ENCODE peak calls at places on chromosome 21, in four cellular contexts. One of them, this sample, is unnamed.

GRCh38 chr21:14956826-14957225 is 108.0 kb downstream of the NRIP1 start:
- DNase-seq in brain microvascular endothelial cell: peak; percentile 53
- DNase-seq in neural progenitor cell: no peak
- DNase-seq in psoas muscle: no peak
- DNase-seq in this sample: no peak

GRCh38 chr21:22900511-22900910 is 1902.3 kb downstream of the NCAM2 start:
- DNase-seq in brain microvascular endothelial cell: no peak
- DNase-seq in neural progenitor cell: no peak
- DNase-seq in psoas muscle: no peak
- DNase-seq in this sample: no peak

GRCh38 chr21:23292292-23292691 is 2294.1 kb downstream of the NCAM2 start:
- DNase-seq in brain microvascular endothelial cell: no peak
- DNase-seq in neural progenitor cell: no peak
- DNase-seq in psoas muscle: no peak
- DNase-seq in this sample: no peak

GRCh38 chr21:30769724-30770431 is 14.7 kb upstream of the KRTAP21-1 start:
- DNase-seq in brain microvascular endothelial cell: no peak
- DNase-seq in neural progenitor cell: no peak
- DNase-seq in psoas muscle: no peak
- DNase-seq in this sample: no peak

GRCh38 chr21:45472445-45473365 is 67.7 kb downstream of the COL18A1 start:
- DNase-seq in brain microvascular endothelial cell: no peak
- DNase-seq in neural progenitor cell: no peak
- DNase-seq in psoas muscle: peak; percentile 62
- DNase-seq in this sample: no peak

GRCh38 chr21:38258803-38259485 is 2.2 kb downstream of the KCNJ15 start:
- DNase-seq in brain microvascular endothelial cell: peak; percentile 69
- DNase-seq in neural progenitor cell: no peak
- DNase-seq in psoas muscle: no peak
- DNase-seq in this sample: no peak

GRCh38 chr21:28324690-28325089 is 668.0 kb downstream of the LTN1 start:
- DNase-seq in brain microvascular endothelial cell: no peak
- DNase-seq in neural progenitor cell: no peak
- DNase-seq in psoas muscle: no peak
- DNase-seq in this sample: no peak

GRCh38 chr21:39088831-39089380 is 94.3 kb downstream of the PSMG1 start:
- DNase-seq in brain microvascular endothelial cell: peak; percentile 58
- DNase-seq in neural progenitor cell: no peak
- DNase-seq in psoas muscle: no peak
- DNase-seq in this sample: no peak

GRCh38 chr21:44454747-44455523 is at the start of gene LRRC3:
- DNase-seq in brain microvascular endothelial cell: peak; percentile 69
- DNase-seq in neural progenitor cell: peak; percentile 99
- DNase-seq in psoas muscle: peak; percentile 88
- DNase-seq in this sample: no peak

GRCh38 chr21:44456207-44456914 is 1.1 kb downstream of the LRRC3 start:
- DNase-seq in brain microvascular endothelial cell: no peak
- DNase-seq in neural progenitor cell: no peak
- DNase-seq in psoas muscle: peak; percentile 41
- DNase-seq in this sample: no peak

GRCh38 chr21:44456915-44457736 is 1.8 kb downstream of the LRRC3 start:
- DNase-seq in brain microvascular endothelial cell: no peak
- DNase-seq in neural progenitor cell: no peak
- DNase-seq in psoas muscle: peak; percentile 42
- DNase-seq in this sample: no peak

GRCh38 chr21:44454058-44454457 is 1.3 kb upstream of the LRRC3 start:
- DNase-seq in brain microvascular endothelial cell: no peak
- DNase-seq in neural progenitor cell: no peak
- DNase-seq in psoas muscle: no peak
- DNase-seq in this sample: no peak

GRCh38 chr21:44455524-44456206 is 355 bp downstream of the LRRC3 start:
- DNase-seq in brain microvascular endothelial cell: no peak
- DNase-seq in neural progenitor cell: peak; percentile 67
- DNase-seq in psoas muscle: peak; percentile 61
- DNase-seq in this sample: no peak
- H3K27ac ChIP-seq in brain microvascular endothelial cell: no peak overlapping the region
- H3K27ac ChIP-seq in neural progenitor cell: no peak overlapping the region
- H3K27ac ChIP-seq in psoas muscle: no peak overlapping the region
- H3K27ac ChIP-seq in this sample: no peak overlapping the region

GRCh38 chr21:37006243-37006520 is 320 bp upstream of the RIPPLY3 start:
- DNase-seq in brain microvascular endothelial cell: no peak
- DNase-seq in neural progenitor cell: no peak
- DNase-seq in psoas muscle: no peak
- DNase-seq in this sample: no peak

GRCh38 chr21:37005548-37006242 is 807 bp upstream of the RIPPLY3 start:
- DNase-seq in brain microvascular endothelial cell: no peak
- DNase-seq in neural progenitor cell: peak; percentile 58
- DNase-seq in psoas muscle: no peak
- DNase-seq in this sample: no peak

GRCh38 chr21:37006521-37007291 is at the start of gene RIPPLY3:
- DNase-seq in brain microvascular endothelial cell: no peak
- DNase-seq in neural progenitor cell: peak; percentile 66
- DNase-seq in psoas muscle: no peak
- DNase-seq in this sample: no peak

GRCh38 chr21:37009740-37010341 is 3.3 kb downstream of the RIPPLY3 start:
- DNase-seq in brain microvascular endothelial cell: peak; percentile 72
- DNase-seq in neural progenitor cell: peak; percentile 92
- DNase-seq in psoas muscle: peak; percentile 91
- DNase-seq in this sample: peak; percentile 89

GRCh38 chr21:37008705-37009104 is 2.2 kb downstream of the RIPPLY3 start:
- DNase-seq in brain microvascular endothelial cell: no peak
- DNase-seq in neural progenitor cell: peak; percentile 52
- DNase-seq in psoas muscle: no peak
- DNase-seq in this sample: no peak
- H3K36me3 ChIP-seq in brain microvascular endothelial cell: no peaks in the 10 kb centered on the region
- H3K36me3 ChIP-seq in neural progenitor cell: no peaks in the 10 kb centered on the region
- H3K36me3 ChIP-seq in psoas muscle: no peaks in the 10 kb centered on the region
- H3K36me3 ChIP-seq in this sample: no peaks in the 10 kb centered on the region

GRCh38 chr21:26124896-26125295 is 45.7 kb downstream of the APP start:
- DNase-seq in brain microvascular endothelial cell: no peak
- DNase-seq in neural progenitor cell: no peak
- DNase-seq in psoas muscle: no peak
- DNase-seq in this sample: no peak

GRCh38 chr21:26125433-26126167 is 45.0 kb downstream of the APP start:
- DNase-seq in brain microvascular endothelial cell: no peak
- DNase-seq in neural progenitor cell: no peak
- DNase-seq in psoas muscle: no peak
- DNase-seq in this sample: no peak

GRCh38 chr21:26120833-26121232 is 49.7 kb downstream of the APP start:
- DNase-seq in brain microvascular endothelial cell: no peak
- DNase-seq in neural progenitor cell: no peak
- DNase-seq in psoas muscle: no peak
- DNase-seq in this sample: no peak

GRCh38 chr21:26124421-26124833 is 46.1 kb downstream of the APP start:
- DNase-seq in brain microvascular endothelial cell: peak; percentile 60
- DNase-seq in neural progenitor cell: no peak
- DNase-seq in psoas muscle: no peak
- DNase-seq in this sample: peak; percentile 72

GRCh38 chr21:26123012-26123411 is 47.6 kb downstream of the APP start:
- DNase-seq in brain microvascular endothelial cell: no peak
- DNase-seq in neural progenitor cell: no peak
- DNase-seq in psoas muscle: no peak
- DNase-seq in this sample: no peak
- H3K27ac ChIP-seq in brain microvascular endothelial cell: no peak overlapping the region
- H3K27ac ChIP-seq in neural progenitor cell: no peak overlapping the region
- H3K27ac ChIP-seq in psoas muscle: no peak overlapping the region
- H3K27ac ChIP-seq in this sample: no peak overlapping the region

GRCh38 chr21:16873581-16873980 is 639.3 kb upstream of the CXADR start:
- DNase-seq in brain microvascular endothelial cell: no peak
- DNase-seq in neural progenitor cell: no peak
- DNase-seq in psoas muscle: no peak
- DNase-seq in this sample: no peak
- H3K36me3 ChIP-seq in brain microvascular endothelial cell: no peaks in the 10 kb centered on the region
- H3K36me3 ChIP-seq in neural progenitor cell: no peaks in the 10 kb centered on the region
- H3K36me3 ChIP-seq in psoas muscle: no peaks in the 10 kb centered on the region
- H3K36me3 ChIP-seq in this sample: no peaks in the 10 kb centered on the region

DNA sequence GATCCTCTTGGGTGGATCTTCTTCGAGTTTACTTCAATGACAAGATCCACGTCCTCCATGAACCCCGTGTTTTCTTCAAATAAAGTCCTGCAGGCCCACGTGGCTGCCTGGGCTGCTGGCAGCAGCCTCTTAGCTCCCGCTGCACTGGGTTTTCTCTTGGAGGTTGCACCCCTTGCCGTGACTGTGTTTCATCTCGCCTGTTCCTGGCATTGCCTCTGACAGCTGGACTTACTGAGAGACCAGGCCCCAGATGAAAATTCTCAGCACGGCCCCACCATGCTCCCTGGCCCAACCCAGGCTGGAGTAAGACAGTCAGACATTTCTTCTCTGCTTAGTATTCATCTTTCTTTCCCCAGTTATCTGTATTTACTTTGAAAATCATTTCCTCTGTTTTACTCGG is 274.8 kb upstream of the RUNX1 start:
- DNase-seq in brain microvascular endothelial cell: no peak
- DNase-seq in neural progenitor cell: no peak
- DNase-seq in psoas muscle: no peak
- DNase-seq in this sample: no peak
- H3K27ac ChIP-seq in brain microvascular endothelial cell: peak overlapping the region; percentile 44
- H3K27ac ChIP-seq in neural progenitor cell: no peak overlapping the region
- H3K27ac ChIP-seq in psoas muscle: peak overlapping the region; percentile 16
- H3K27ac ChIP-seq in this sample: peak overlapping the region; percentile 18

GRCh38 chr21:32367158-32367557 is 25.7 kb downstream of the URB1 start:
- DNase-seq in brain microvascular endothelial cell: no peak
- DNase-seq in neural progenitor cell: no peak
- DNase-seq in psoas muscle: no peak
- DNase-seq in this sample: no peak

GRCh38 chr21:32372755-32373154 is 20.1 kb downstream of the URB1 start:
- DNase-seq in brain microvascular endothelial cell: no peak
- DNase-seq in neural progenitor cell: no peak
- DNase-seq in psoas muscle: no peak
- DNase-seq in this sample: no peak

GRCh38 chr21:32368386-32368785 is 24.4 kb downstream of the URB1 start:
- DNase-seq in brain microvascular endothelial cell: peak; percentile 50
- DNase-seq in neural progenitor cell: no peak
- DNase-seq in psoas muscle: no peak
- DNase-seq in this sample: no peak

GRCh38 chr21:32370971-32371766 is 21.6 kb downstream of the URB1 start:
- DNase-seq in brain microvascular endothelial cell: no peak
- DNase-seq in neural progenitor cell: no peak
- DNase-seq in psoas muscle: no peak
- DNase-seq in this sample: no peak

GRCh38 chr21:32371913-32372314 is 20.9 kb downstream of the URB1 start:
- DNase-seq in brain microvascular endothelial cell: peak; percentile 49
- DNase-seq in neural progenitor cell: no peak
- DNase-seq in psoas muscle: no peak
- DNase-seq in this sample: no peak
- H3K36me3 ChIP-seq in brain microvascular endothelial cell: peaks cover 43% of the 10 kb centered on the region
- H3K36me3 ChIP-seq in neural progenitor cell: peaks cover 7% of the 10 kb centered on the region
- H3K36me3 ChIP-seq in psoas muscle: peaks cover 97% of the 10 kb centered on the region
- H3K36me3 ChIP-seq in this sample: peaks cover 72% of the 10 kb centered on the region

DNA sequence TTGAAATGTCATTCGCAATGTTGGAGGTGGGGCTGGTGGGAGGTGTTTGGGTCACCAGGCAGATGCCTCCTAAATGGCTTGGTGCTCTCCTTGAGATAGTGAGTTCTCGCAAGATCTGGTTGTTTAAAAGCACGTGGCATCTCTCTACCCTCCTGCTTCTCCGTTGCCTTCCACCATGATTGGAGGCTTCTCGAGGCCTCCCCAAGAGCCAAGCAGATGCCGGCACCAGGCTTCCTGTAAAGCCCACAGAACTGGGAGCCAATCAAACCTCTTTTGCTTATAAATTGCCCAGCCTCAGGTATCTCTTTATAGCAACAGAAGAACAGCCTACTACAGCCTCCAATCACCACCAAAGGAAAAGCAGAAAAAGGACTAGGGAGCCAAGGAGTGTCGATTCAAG is 80.5 kb downstream of the PDE9A start:
- DNase-seq in brain microvascular endothelial cell: no peak
- DNase-seq in neural progenitor cell: no peak
- DNase-seq in psoas muscle: no peak
- DNase-seq in this sample: no peak
- H3K27ac ChIP-seq in brain microvascular endothelial cell: no peak overlapping the region
- H3K27ac ChIP-seq in neural progenitor cell: no peak overlapping the region
- H3K27ac ChIP-seq in psoas muscle: no peak overlapping the region
- H3K27ac ChIP-seq in this sample: no peak overlapping the region

DNA sequence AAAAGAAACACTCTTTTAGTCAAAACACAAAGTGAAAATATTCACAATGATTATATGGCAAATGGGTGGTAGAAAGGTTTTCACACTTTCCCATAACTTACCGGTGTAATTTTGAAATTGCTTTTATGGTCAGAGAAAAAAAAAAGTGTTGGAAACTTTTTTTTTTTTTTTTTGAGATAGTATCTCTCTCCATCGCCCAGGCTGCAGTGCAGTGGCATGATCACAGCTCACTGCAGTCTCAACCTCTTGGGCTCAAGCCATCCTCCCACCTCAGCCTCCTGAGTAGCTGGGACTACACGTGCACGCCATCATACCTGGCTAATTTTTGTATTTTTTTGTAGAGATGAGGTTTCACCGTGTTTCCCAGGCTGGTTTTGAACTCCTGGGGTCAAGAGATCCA is 3.3 kb downstream of the IFNGR2 start:
- DNase-seq in brain microvascular endothelial cell: no peak
- DNase-seq in neural progenitor cell: no peak
- DNase-seq in psoas muscle: no peak
- DNase-seq in this sample: no peak
- H3K36me3 ChIP-seq in brain microvascular endothelial cell: peaks cover under 1% of the 10 kb centered on the region
- H3K36me3 ChIP-seq in neural progenitor cell: no peaks in the 10 kb centered on the region
- H3K36me3 ChIP-seq in psoas muscle: peaks cover 5% of the 10 kb centered on the region
- H3K36me3 ChIP-seq in this sample: peaks cover 2% of the 10 kb centered on the region